ENCODE peak calls at places on chromosome 2, in six cellular contexts. P is HCT116; T is activated CD8-positive, alpha-beta memory T cell treated with anti-CD3 and anti-CD28 coated beads for 48 hours; E is GM13976; Q is GM04503; I is D341Med. V is an unnamed sample.

GRCh38 chr2:149860276-149860921 is 272.8 kb upstream of the MMADHC start:
- DNase-seq in I (no peak), E (no peak), P (no peak), Q (peak), T (no peak), V (no peak)

GRCh38 chr2:216911008-216911407 is 51.1 kb upstream of the TNP1 start:
- DNase-seq in I (no peak), T (no peak), E (no peak), P (no peak), Q (no peak), V (no peak)

GRCh38 chr2:119227346-119227745 is 3.7 kb downstream of the STEAP3 start:
- DNase-seq in P (no peak), T (no peak), I (no peak), Q (no peak), E (no peak), V (no peak)

GRCh38 chr2:80887923-80888322 is 583.4 kb upstream of the LRRTM1 start:
- DNase-seq in T (no peak), E (no peak), Q (no peak), P (no peak), I (no peak), V (no peak)

GRCh38 chr2:101770672-101771071 is 73.2 kb downstream of the MAP4K4 start:
- DNase-seq in E (peak), P (peak), Q (no peak), T (no peak), I (peak), V (no peak)

GRCh38 chr2:238573065-238573778 is 146.5 kb downstream of the ASB1 start:
- DNase-seq in T (no peak), Q (no peak), E (peak), I (peak), P (peak), V (no peak)

GRCh38 chr2:2662037-2662846 is 331.2 kb upstream of the MYT1L start:
- DNase-seq in Q (no peak), P (no peak), I (peak), E (no peak), T (no peak), V (no peak)

GRCh38 chr2:85485815-85486214 is 53.2 kb upstream of the MAT2A start:
- DNase-seq in P (no peak), T (no peak), I (no peak), Q (no peak), E (no peak), V (no peak)

GRCh38 chr2:23620841-23621341 is 235.9 kb downstream of the KLHL29 start:
- DNase-seq in T (no peak), I (peak), P (no peak), Q (no peak), E (no peak), V (no peak)

GRCh38 chr2:112184121-112184520 is 45.9 kb downstream of the FBLN7 start:
- DNase-seq in I (no peak), P (no peak), T (no peak), E (no peak), Q (no peak), V (no peak)

GRCh38 chr2:15793078-15793913 is 147.1 kb upstream of the MYCN start:
- DNase-seq in Q (no peak), I (no peak), E (no peak), P (no peak), T (no peak), V (no peak)

GRCh38 chr2:148569221-148569620 is 75.3 kb upstream of the EPC2 start:
- DNase-seq in T (no peak), E (no peak), Q (no peak), I (no peak), P (no peak), V (no peak)

GRCh38 chr2:30355306-30355705 is 91.7 kb upstream of the LCLAT1 start:
- DNase-seq in P (no peak), I (no peak), E (no peak), T (no peak), Q (peak), V (no peak)

GRCh38 chr2:233643128-233643527 is 6.9 kb downstream of the UGT1A10 start:
- DNase-seq in T (no peak), E (no peak), P (peak), I (no peak), Q (no peak), V (no peak)

GRCh38 chr2:177599072-177599688 is 206.6 kb downstream of the AGPS start:
- DNase-seq in Q (no peak), T (no peak), I (no peak), P (no peak), E (no peak), V (no peak)

GRCh38 chr2:240450532-240451107 is 15.2 kb downstream of the GPC1 start:
- DNase-seq in I (no peak), Q (no peak), P (no peak), E (no peak), T (no peak), V (no peak)

GRCh38 chr2:56656826-56657225 is 473.0 kb downstream of the CCDC85A start:
- DNase-seq in T (no peak), P (no peak), E (no peak), Q (no peak), I (no peak), V (no peak)

GRCh38 chr2:140873915-140874531 is 1256.8 kb downstream of the LRP1B start:
- DNase-seq in Q (no peak), E (no peak), T (no peak), P (no peak), I (no peak), V (no peak)

GRCh38 chr2:190640124-190640523 is 8.8 kb upstream of the NAB1 start:
- DNase-seq in E (no peak), T (no peak), Q (no peak), P (no peak), I (no peak), V (no peak)

GRCh38 chr2:120892967-120893667 is 157.4 kb downstream of the GLI2 start:
- DNase-seq in I (no peak), Q (no peak), P (no peak), E (no peak), T (no peak), V (no peak)

GRCh38 chr2:239240480-239240881 is 160.3 kb downstream of the HDAC4 start:
- DNase-seq in Q (no peak), I (no peak), T (no peak), E (no peak), P (no peak), V (no peak)

GRCh38 chr2:5991305-5991968 is 299.3 kb downstream of the SOX11 start:
- DNase-seq in I (no peak), E (no peak), T (no peak), Q (no peak), P (no peak), V (no peak)

GRCh38 chr2:36060133-36060532 is 295.4 kb upstream of the CRIM1 start:
- DNase-seq in I (no peak), Q (no peak), P (no peak), E (no peak), T (no peak), V (no peak)

GRCh38 chr2:79833235-79833878 is 320.5 kb downstream of the CTNNA2 start:
- DNase-seq in P (no peak), I (no peak), Q (no peak), T (no peak), E (no peak), V (no peak)

GRCh38 chr2:144015655-144016245 is 504.2 kb downstream of the ZEB2 start:
- DNase-seq in P (no peak), T (no peak), Q (peak), E (no peak), I (no peak), V (no peak)

GRCh38 chr2:231016576-231017249 is 20.6 kb upstream of the C2orf72 start:
- DNase-seq in P (no peak), T (no peak), Q (no peak), I (no peak), E (no peak), V (no peak)

GRCh38 chr2:26887142-26887541 is 39.2 kb downstream of the DPYSL5 start:
- DNase-seq in Q (no peak), T (no peak), I (peak), E (no peak), P (no peak), V (no peak)

GRCh38 chr2:23037596-23037995 is 347.4 kb upstream of the KLHL29 start:
- DNase-seq in Q (no peak), E (no peak), P (no peak), I (no peak), T (no peak), V (no peak)

GRCh38 chr2:58057890-58058590 is 11.4 kb downstream of the VRK2 start:
- DNase-seq in P (no peak), Q (no peak), T (no peak), E (no peak), I (no peak), V (no peak)

GRCh38 chr2:204931562-204931961 is 386.3 kb downstream of the PARD3B start:
- DNase-seq in Q (no peak), I (no peak), E (no peak), P (no peak), T (no peak), V (no peak)

GRCh38 chr2:240868286-240869108 is at the start of gene AGXT:
- DNase-seq in E (no peak), P (no peak), Q (no peak), I (no peak), T (no peak), V (no peak)

GRCh38 chr2:230256735-230257332 is 31.3 kb downstream of the SP140 start:
- DNase-seq in E (peak), Q (no peak), T (no peak), I (no peak), P (no peak), V (no peak)

GRCh38 chr2:237343993-237344392 is 70.0 kb downstream of the COL6A3 start:
- DNase-seq in E (no peak), P (no peak), Q (no peak), T (no peak), I (no peak), V (no peak)

GRCh38 chr2:173997269-173997668 is 32.1 kb upstream of the SP3 start:
- DNase-seq in P (no peak), Q (no peak), E (peak), I (no peak), T (no peak), V (peak)

GRCh38 chr2:41377837-41378236 is 670.0 kb upstream of the PKDCC start:
- DNase-seq in T (no peak), I (no peak), E (no peak), Q (no peak), P (no peak), V (no peak)

GRCh38 chr2:1548910-1549673 is 135.8 kb downstream of the TPO start:
- DNase-seq in E (no peak), Q (no peak), I (no peak), P (no peak), T (no peak), V (no peak)

GRCh38 chr2:20615046-20615465 is 35.8 kb downstream of the HS1BP3 start:
- DNase-seq in P (no peak), E (no peak), T (no peak), I (no peak), Q (no peak), V (no peak)

GRCh38 chr2:227228061-227228667 is 63.7 kb downstream of the COL4A3 start:
- DNase-seq in Q (no peak), E (no peak), P (no peak), I (no peak), T (no peak), V (no peak)